ENCODE peak calls at places on chromosomes 4 and X, in ten cellular contexts. One of them, this sample, is unnamed.

GRCh38 chr4:144648042-144648441 is 2.1 kb downstream of the HHIP start:
- DNase-seq in Caki2: no peak
- DNase-seq in cerebellum: no peak
- DNase-seq in NCI-H774: no peak
- DNase-seq in endothelial cell of umbilical vein: no peak
- DNase-seq in skeletal muscle cell: no peak
- DNase-seq in activated CD4-positive, alpha-beta memory T cell treated with anti-CD3 and anti-CD28 coated beads, Interleukin-2, amount 10 ng/mL, durations not matched to agents 7 days and 5 days: no peak
- DNase-seq in lower leg skin: no peak
- DNase-seq in COR-L47: no peak
- DNase-seq in amniotic stem cell: no peak
- DNase-seq in this sample: no peak

GRCh38 chr4:128601992-128602695 is 207.4 kb upstream of the JADE1 start:
- DNase-seq in activated CD4-positive, alpha-beta memory T cell treated with anti-CD3 and anti-CD28 coated beads, Interleukin-2, amount 10 ng/mL, durations not matched to agents 7 days and 5 days: no peak
- DNase-seq in NCI-H774: no peak
- DNase-seq in endothelial cell of umbilical vein: peak
- DNase-seq in Caki2: no peak
- DNase-seq in lower leg skin: no peak
- DNase-seq in amniotic stem cell: no peak
- DNase-seq in COR-L47: no peak
- DNase-seq in skeletal muscle cell: peak
- DNase-seq in cerebellum: no peak
- DNase-seq in this sample: peak

GRCh38 chr4:108619372-108620100 is 840 bp upstream of the RPL34 start:
- DNase-seq in cerebellum: no peak
- DNase-seq in skeletal muscle cell: no peak
- DNase-seq in lower leg skin: no peak
- DNase-seq in NCI-H774: no peak
- DNase-seq in activated CD4-positive, alpha-beta memory T cell treated with anti-CD3 and anti-CD28 coated beads, Interleukin-2, amount 10 ng/mL, durations not matched to agents 7 days and 5 days: peak
- DNase-seq in amniotic stem cell: no peak
- DNase-seq in endothelial cell of umbilical vein: no peak
- DNase-seq in Caki2: no peak
- DNase-seq in COR-L47: no peak
- DNase-seq in this sample: no peak

GRCh38 chrX:78029663-78030062 is 60.2 kb upstream of the PGAM4 start:
- DNase-seq in NCI-H774: no peak
- DNase-seq in cerebellum: peak
- DNase-seq in lower leg skin: no peak
- DNase-seq in Caki2: peak
- DNase-seq in COR-L47: no peak
- DNase-seq in skeletal muscle cell: no peak
- DNase-seq in endothelial cell of umbilical vein: peak
- DNase-seq in amniotic stem cell: peak
- DNase-seq in activated CD4-positive, alpha-beta memory T cell treated with anti-CD3 and anti-CD28 coated beads, Interleukin-2, amount 10 ng/mL, durations not matched to agents 7 days and 5 days: peak
- DNase-seq in this sample: peak

GRCh38 chr4:85747871-85748491 is 273.0 kb downstream of the ARHGAP24 start:
- DNase-seq in lower leg skin: no peak
- DNase-seq in amniotic stem cell: peak
- DNase-seq in cerebellum: peak
- DNase-seq in Caki2: peak
- DNase-seq in skeletal muscle cell: peak
- DNase-seq in COR-L47: peak
- DNase-seq in activated CD4-positive, alpha-beta memory T cell treated with anti-CD3 and anti-CD28 coated beads, Interleukin-2, amount 10 ng/mL, durations not matched to agents 7 days and 5 days: no peak
- DNase-seq in endothelial cell of umbilical vein: peak
- DNase-seq in NCI-H774: peak
- DNase-seq in this sample: peak

GRCh38 chrX:19030805-19031204 is 46.9 kb upstream of the PHKA2 start:
- DNase-seq in amniotic stem cell: no peak
- DNase-seq in COR-L47: no peak
- DNase-seq in endothelial cell of umbilical vein: no peak
- DNase-seq in skeletal muscle cell: no peak
- DNase-seq in NCI-H774: no peak
- DNase-seq in Caki2: no peak
- DNase-seq in lower leg skin: no peak
- DNase-seq in cerebellum: no peak
- DNase-seq in activated CD4-positive, alpha-beta memory T cell treated with anti-CD3 and anti-CD28 coated beads, Interleukin-2, amount 10 ng/mL, durations not matched to agents 7 days and 5 days: no peak
- DNase-seq in this sample: no peak

GRCh38 chrX:150697641-150698040 is 4.4 kb downstream of the MTMR1 start:
- DNase-seq in cerebellum: no peak
- DNase-seq in Caki2: no peak
- DNase-seq in activated CD4-positive, alpha-beta memory T cell treated with anti-CD3 and anti-CD28 coated beads, Interleukin-2, amount 10 ng/mL, durations not matched to agents 7 days and 5 days: peak
- DNase-seq in lower leg skin: no peak
- DNase-seq in endothelial cell of umbilical vein: no peak
- DNase-seq in amniotic stem cell: no peak
- DNase-seq in skeletal muscle cell: no peak
- DNase-seq in COR-L47: no peak
- DNase-seq in NCI-H774: no peak
- DNase-seq in this sample: no peak

GRCh38 chrX:95505721-95506120 is 1178.9 kb upstream of the DIAPH2 start:
- DNase-seq in cerebellum: no peak
- DNase-seq in COR-L47: no peak
- DNase-seq in endothelial cell of umbilical vein: no peak
- DNase-seq in lower leg skin: no peak
- DNase-seq in amniotic stem cell: no peak
- DNase-seq in NCI-H774: no peak
- DNase-seq in Caki2: peak
- DNase-seq in activated CD4-positive, alpha-beta memory T cell treated with anti-CD3 and anti-CD28 coated beads, Interleukin-2, amount 10 ng/mL, durations not matched to agents 7 days and 5 days: no peak
- DNase-seq in skeletal muscle cell: no peak
- DNase-seq in this sample: no peak

GRCh38 chr4:145796338-145796737 is 116.4 kb downstream of the C4orf51 start:
- DNase-seq in NCI-H774: no peak
- DNase-seq in activated CD4-positive, alpha-beta memory T cell treated with anti-CD3 and anti-CD28 coated beads, Interleukin-2, amount 10 ng/mL, durations not matched to agents 7 days and 5 days: no peak
- DNase-seq in cerebellum: no peak
- DNase-seq in lower leg skin: no peak
- DNase-seq in endothelial cell of umbilical vein: no peak
- DNase-seq in skeletal muscle cell: no peak
- DNase-seq in amniotic stem cell: no peak
- DNase-seq in COR-L47: no peak
- DNase-seq in Caki2: no peak
- DNase-seq in this sample: no peak

GRCh38 chrX:3262906-3263305 is 83.5 kb downstream of the MXRA5 start:
- DNase-seq in COR-L47: no peak
- DNase-seq in amniotic stem cell: peak
- DNase-seq in endothelial cell of umbilical vein: peak
- DNase-seq in Caki2: peak
- DNase-seq in cerebellum: no peak
- DNase-seq in lower leg skin: no peak
- DNase-seq in skeletal muscle cell: peak
- DNase-seq in activated CD4-positive, alpha-beta memory T cell treated with anti-CD3 and anti-CD28 coated beads, Interleukin-2, amount 10 ng/mL, durations not matched to agents 7 days and 5 days: no peak
- DNase-seq in NCI-H774: no peak
- DNase-seq in this sample: peak

GRCh38 chr4:3269105-3269927 is 20.4 kb downstream of the MSANTD1 start:
- DNase-seq in cerebellum: no peak
- DNase-seq in Caki2: no peak
- DNase-seq in activated CD4-positive, alpha-beta memory T cell treated with anti-CD3 and anti-CD28 coated beads, Interleukin-2, amount 10 ng/mL, durations not matched to agents 7 days and 5 days: no peak
- DNase-seq in skeletal muscle cell: no peak
- DNase-seq in COR-L47: no peak
- DNase-seq in NCI-H774: no peak
- DNase-seq in lower leg skin: peak
- DNase-seq in endothelial cell of umbilical vein: no peak
- DNase-seq in amniotic stem cell: no peak
- DNase-seq in this sample: no peak

GRCh38 chr4:180434131-180434895 is 1808.9 kb upstream of the TENM3 start:
- DNase-seq in COR-L47: no peak
- DNase-seq in NCI-H774: no peak
- DNase-seq in endothelial cell of umbilical vein: no peak
- DNase-seq in skeletal muscle cell: no peak
- DNase-seq in Caki2: no peak
- DNase-seq in amniotic stem cell: no peak
- DNase-seq in activated CD4-positive, alpha-beta memory T cell treated with anti-CD3 and anti-CD28 coated beads, Interleukin-2, amount 10 ng/mL, durations not matched to agents 7 days and 5 days: no peak
- DNase-seq in cerebellum: no peak
- DNase-seq in lower leg skin: no peak
- DNase-seq in this sample: no peak